ENCODE peak calls at places on chromosomes 4 and X, in seven cellular contexts. H is effector CD4-positive, alpha-beta T cell; T is T-helper 9 cell; N is myocyte; R is T follicular helper cell; A is upper lobe of left lung; F is foreskin fibroblast. G is an unnamed sample.

GRCh38 chr4:121472937-121473721 is 92.3 kb upstream of the QRFPR start:
- DNase-seq in R (no peak), N (no peak), H (no peak), T (no peak), A (no peak), F (no peak), G (no peak)

GRCh38 chr4:2246384-2247127 is 4.6 kb upstream of the HAUS3 start:
- DNase-seq in A (peak), T (no peak), H (peak), R (no peak), N (no peak), F (no peak), G (no peak)

GRCh38 chr4:73197220-73197619 is 61.4 kb downstream of the ANKRD17 start:
- DNase-seq in N (no peak), A (no peak), R (no peak), T (no peak), H (no peak), F (no peak), G (no peak)

GRCh38 chr4:146450524-146450923 is 71.2 kb downstream of the SLC10A7 start:
- DNase-seq in R (no peak), N (no peak), H (no peak), A (no peak), F (peak), T (no peak), G (no peak)

GRCh38 chr4:53050361-53050774 is 188.3 kb downstream of the RASL11B start:
- DNase-seq in N (no peak), T (no peak), R (no peak), F (no peak), A (no peak), H (no peak), G (no peak)

GRCh38 chrX:150198776-150199175 is 164.3 kb upstream of the MAMLD1 start:
- DNase-seq in N (peak), H (no peak), T (no peak), R (no peak), F (peak), A (no peak), G (no peak)

GRCh38 chr4:188781655-188782054 is 642.4 kb downstream of the TRIML1 start:
- DNase-seq in N (peak), R (no peak), F (peak), T (no peak), A (no peak), H (no peak), G (peak)

GRCh38 chr4:175536852-175537453 is 275.1 kb downstream of the GPM6A start:
- DNase-seq in F (peak), A (no peak), H (no peak), T (no peak), N (peak), R (no peak), G (peak)

GRCh38 chr4:89914609-89915008 is 20.0 kb downstream of the MMRN1 start:
- DNase-seq in N (peak), T (no peak), A (no peak), R (no peak), F (no peak), H (no peak), G (no peak)

GRCh38 chrX:1475881-1476280 is 23.2 kb upstream of the ASMTL start:
- DNase-seq in T (no peak), H (no peak), N (no peak), F (no peak), A (no peak), R (no peak), G (no peak)

GRCh38 chrX:20029728-20030127 is 38.9 kb upstream of the BCLAF3 start:
- DNase-seq in F (no peak), N (no peak), H (no peak), A (no peak), R (no peak), T (no peak), G (peak)

GRCh38 chr4:8819019-8819418 is 52.6 kb downstream of the HMX1 start:
- DNase-seq in N (no peak), H (no peak), F (no peak), R (no peak), A (peak), T (no peak), G (no peak)

GRCh38 chr4:87745058-87745842 is 54.1 kb upstream of the IBSP start:
- DNase-seq in H (no peak), T (no peak), R (no peak), A (peak), F (no peak), N (peak), G (no peak)

GRCh38 chr4:167509551-167509950 is 275.3 kb upstream of the SPOCK3 start:
- DNase-seq in N (no peak), A (no peak), H (no peak), R (no peak), T (no peak), F (no peak), G (no peak)

GRCh38 chr4:183504930-183505555 is at the start of gene ING2:
- DNase-seq in R (no peak), T (no peak), N (peak), A (peak), F (peak), H (no peak), G (peak)

GRCh38 chrX:153671589-153672530 is 1.8 kb downstream of the PNCK start:
- DNase-seq in A (peak), F (no peak), T (no peak), R (no peak), H (no peak), N (no peak), G (no peak)

GRCh38 chrX:45320191-45320590 is 119.5 kb upstream of the DIPK2B start:
- DNase-seq in T (no peak), R (no peak), H (no peak), N (no peak), A (no peak), F (no peak), G (no peak)

GRCh38 chr4:45716093-45716492 is 407.8 kb downstream of the GABRG1 start:
- DNase-seq in R (no peak), T (no peak), H (no peak), N (no peak), A (no peak), F (no peak), G (no peak)

GRCh38 chrX:152600853-152601635 is 36.7 kb upstream of the GABRQ start:
- DNase-seq in H (no peak), N (no peak), T (no peak), R (no peak), F (no peak), A (no peak), G (no peak)

GRCh38 chrX:42946544-42947223 is 168.7 kb upstream of the PPP1R2C start:
- DNase-seq in T (no peak), H (no peak), N (no peak), R (no peak), F (no peak), A (no peak), G (no peak)

GRCh38 chrX:2266445-2267349 is 234.1 kb downstream of the DHRSX start:
- DNase-seq in R (no peak), N (no peak), A (peak), F (no peak), T (no peak), H (no peak), G (no peak)

GRCh38 chr4:165493359-165493758 is 114.6 kb downstream of the CPE start:
- DNase-seq in R (peak), F (peak), T (peak), N (peak), A (no peak), H (peak), G (peak)

GRCh38 chr4:55016131-55016530 is 109.3 kb downstream of the KDR start:
- DNase-seq in A (no peak), F (no peak), R (no peak), H (no peak), T (no peak), N (no peak), G (no peak)

GRCh38 chr4:2831611-2832308 is 11.9 kb upstream of the ADD1 start:
- DNase-seq in H (no peak), A (peak), F (no peak), T (no peak), R (no peak), N (no peak), G (no peak)

GRCh38 chr4:16636911-16637630 is 261.4 kb downstream of the LDB2 start:
- DNase-seq in T (no peak), R (no peak), F (peak), A (no peak), N (no peak), H (no peak), G (no peak)

GRCh38 chrX:48514126-48514806 is 5.5 kb downstream of the PORCN start:
- DNase-seq in T (no peak), H (no peak), N (no peak), F (no peak), R (no peak), A (no peak), G (no peak)

GRCh38 chr4:112213850-112214249 is 17.7 kb upstream of the AP1AR start:
- DNase-seq in A (no peak), F (peak), N (no peak), R (no peak), H (no peak), T (no peak), G (no peak)

GRCh38 chr4:152090543-152090942 is 329.7 kb upstream of the GATB start:
- DNase-seq in T (no peak), A (no peak), F (no peak), R (no peak), H (no peak), N (no peak), G (no peak)

GRCh38 chrX:23478056-23478455 is 143.4 kb downstream of the PTCHD1 start:
- DNase-seq in H (no peak), F (peak), T (no peak), R (no peak), N (no peak), A (no peak), G (no peak)

GRCh38 chrX:139194571-139195280 is 335.8 kb upstream of the F9 start:
- DNase-seq in A (peak), R (no peak), N (peak), H (no peak), F (no peak), T (no peak), G (no peak)

GRCh38 chr4:8832130-8832930 is 39.3 kb downstream of the HMX1 start:
- DNase-seq in H (no peak), N (no peak), R (no peak), A (no peak), T (no peak), F (peak), G (no peak)

GRCh38 chrX:138886769-138887168 is 175.3 kb upstream of the FGF13 start:
- DNase-seq in F (no peak), A (no peak), T (no peak), H (no peak), R (no peak), N (peak), G (peak)

GRCh38 chrX:40088299-40088625 is 9.5 kb downstream of the BCOR start:
- DNase-seq in H (no peak), T (no peak), R (no peak), F (no peak), A (no peak), N (no peak), G (no peak)

GRCh38 chrX:49155243-49155899 is 7.2 kb upstream of the MAGIX start:
- DNase-seq in A (no peak), T (no peak), R (no peak), N (peak), H (no peak), F (peak), G (peak)

GRCh38 chrX:926070-926469 is 286.4 kb downstream of the CRLF2 start:
- DNase-seq in F (no peak), A (no peak), T (no peak), R (no peak), H (no peak), N (no peak), G (no peak)

GRCh38 chr4:64266263-64266662 is 143.0 kb downstream of the TECRL start:
- DNase-seq in R (no peak), H (no peak), F (no peak), T (no peak), A (no peak), N (no peak), G (no peak)

GRCh38 chr4:19832388-19832787 is 419.3 kb upstream of the SLIT2 start:
- DNase-seq in H (no peak), R (no peak), A (no peak), N (no peak), T (no peak), F (peak), G (no peak)

GRCh38 chr4:128512767-128513322 is 225.2 kb upstream of the PGRMC2 start:
- DNase-seq in F (peak), N (peak), T (no peak), R (no peak), A (no peak), H (no peak), G (no peak)

GRCh38 chr4:5804656-5805055 is 88.2 kb downstream of the CRMP1 start:
- DNase-seq in A (peak), H (no peak), F (no peak), N (no peak), R (no peak), T (no peak), G (no peak)